ENCODE peak calls at places on chromosomes 2 and 18, in ten cellular contexts. One of them, this sample, is unnamed.

GRCh38 chr2:96129528-96130120 is 8.7 kb downstream of the ASTL start:
- DNase-seq in GM04504: no peak
- DNase-seq in amniotic stem cell: no peak
- DNase-seq in NCI-H1417: no peak
- DNase-seq in CD4-positive, alpha-beta memory T cell: no peak
- DNase-seq in RPMI7951: no peak
- DNase-seq in stimulated activated CD4-positive, alpha-beta T cell treated with anti-CD3 and anti-CD28 coated beads, Interleukin-2, amount 100 ng/mL, for 24 hours: no peak
- DNase-seq in germinal center: no peak
- DNase-seq in right cardiac atrium: peak; percentile 52
- DNase-seq in sigmoid colon: no peak
- DNase-seq in this sample: no peak

GRCh38 chr2:137507237-137507636 is 457.0 kb upstream of the HNMT start:
- DNase-seq in GM04504: no peak
- DNase-seq in amniotic stem cell: no peak
- DNase-seq in NCI-H1417: peak; percentile 33
- DNase-seq in CD4-positive, alpha-beta memory T cell: no peak
- DNase-seq in RPMI7951: no peak
- DNase-seq in stimulated activated CD4-positive, alpha-beta T cell treated with anti-CD3 and anti-CD28 coated beads, Interleukin-2, amount 100 ng/mL, for 24 hours: no peak
- DNase-seq in germinal center: no peak
- DNase-seq in right cardiac atrium: no peak
- DNase-seq in sigmoid colon: no peak
- DNase-seq in this sample: no peak

GRCh38 chr2:176449852-176450251 is 180.6 kb downstream of the MTX2 start:
- DNase-seq in GM04504: no peak
- DNase-seq in amniotic stem cell: no peak
- DNase-seq in NCI-H1417: no peak
- DNase-seq in CD4-positive, alpha-beta memory T cell: no peak
- DNase-seq in RPMI7951: no peak
- DNase-seq in stimulated activated CD4-positive, alpha-beta T cell treated with anti-CD3 and anti-CD28 coated beads, Interleukin-2, amount 100 ng/mL, for 24 hours: no peak
- DNase-seq in germinal center: no peak
- DNase-seq in right cardiac atrium: no peak
- DNase-seq in sigmoid colon: no peak
- DNase-seq in this sample: no peak

GRCh38 chr2:70936979-70937811 is 1.5 kb downstream of the ATP6V1B1 start:
- DNase-seq in GM04504: no peak
- DNase-seq in amniotic stem cell: no peak
- DNase-seq in NCI-H1417: no peak
- DNase-seq in CD4-positive, alpha-beta memory T cell: no peak
- DNase-seq in RPMI7951: no peak
- DNase-seq in stimulated activated CD4-positive, alpha-beta T cell treated with anti-CD3 and anti-CD28 coated beads, Interleukin-2, amount 100 ng/mL, for 24 hours: no peak
- DNase-seq in germinal center: no peak
- DNase-seq in right cardiac atrium: no peak
- DNase-seq in sigmoid colon: peak; percentile 12
- DNase-seq in this sample: no peak

GRCh38 chr2:131039908-131040660 is 53.2 kb downstream of the FAM168B start:
- DNase-seq in GM04504: no peak
- DNase-seq in amniotic stem cell: no peak
- DNase-seq in NCI-H1417: no peak
- DNase-seq in CD4-positive, alpha-beta memory T cell: peak; percentile 40
- DNase-seq in RPMI7951: no peak
- DNase-seq in stimulated activated CD4-positive, alpha-beta T cell treated with anti-CD3 and anti-CD28 coated beads, Interleukin-2, amount 100 ng/mL, for 24 hours: peak; percentile 43
- DNase-seq in germinal center: peak; percentile 35
- DNase-seq in right cardiac atrium: no peak
- DNase-seq in sigmoid colon: peak; percentile 59
- DNase-seq in this sample: no peak

GRCh38 chr2:157984866-157985265 is 108.7 kb upstream of the ACVR1 start:
- DNase-seq in GM04504: no peak
- DNase-seq in amniotic stem cell: no peak
- DNase-seq in NCI-H1417: no peak
- DNase-seq in CD4-positive, alpha-beta memory T cell: no peak
- DNase-seq in RPMI7951: no peak
- DNase-seq in stimulated activated CD4-positive, alpha-beta T cell treated with anti-CD3 and anti-CD28 coated beads, Interleukin-2, amount 100 ng/mL, for 24 hours: no peak
- DNase-seq in germinal center: no peak
- DNase-seq in right cardiac atrium: no peak
- DNase-seq in sigmoid colon: no peak
- DNase-seq in this sample: no peak

GRCh38 chr2:201808070-201808469 is 1.7 kb downstream of the CDK15 start:
- DNase-seq in GM04504: no peak
- DNase-seq in amniotic stem cell: no peak
- DNase-seq in NCI-H1417: no peak
- DNase-seq in CD4-positive, alpha-beta memory T cell: no peak
- DNase-seq in RPMI7951: no peak
- DNase-seq in stimulated activated CD4-positive, alpha-beta T cell treated with anti-CD3 and anti-CD28 coated beads, Interleukin-2, amount 100 ng/mL, for 24 hours: no peak
- DNase-seq in germinal center: no peak
- DNase-seq in right cardiac atrium: no peak
- DNase-seq in sigmoid colon: no peak
- DNase-seq in this sample: no peak

GRCh38 chr2:58107803-58108710 is 61.5 kb downstream of the VRK2 start:
- DNase-seq in GM04504: peak; percentile 80
- DNase-seq in amniotic stem cell: peak; percentile 77
- DNase-seq in NCI-H1417: no peak
- DNase-seq in CD4-positive, alpha-beta memory T cell: no peak
- DNase-seq in RPMI7951: peak; percentile 93
- DNase-seq in stimulated activated CD4-positive, alpha-beta T cell treated with anti-CD3 and anti-CD28 coated beads, Interleukin-2, amount 100 ng/mL, for 24 hours: no peak
- DNase-seq in germinal center: no peak
- DNase-seq in right cardiac atrium: no peak
- DNase-seq in sigmoid colon: no peak
- DNase-seq in this sample: no peak

GRCh38 chr18:24176727-24177416 is 38.0 kb downstream of the CABYR start:
- DNase-seq in GM04504: peak; percentile 7
- DNase-seq in amniotic stem cell: peak; percentile 25
- DNase-seq in NCI-H1417: peak; percentile 64
- DNase-seq in CD4-positive, alpha-beta memory T cell: peak; percentile 5
- DNase-seq in RPMI7951: peak; percentile 44
- DNase-seq in stimulated activated CD4-positive, alpha-beta T cell treated with anti-CD3 and anti-CD28 coated beads, Interleukin-2, amount 100 ng/mL, for 24 hours: peak; percentile 63
- DNase-seq in germinal center: peak; percentile 70
- DNase-seq in right cardiac atrium: peak; percentile 68
- DNase-seq in sigmoid colon: peak; percentile 83
- DNase-seq in this sample: no peak

GRCh38 chr18:79378416-79379250 is 17.1 kb upstream of the NFATC1 start:
- DNase-seq in GM04504: no peak
- DNase-seq in amniotic stem cell: no peak
- DNase-seq in NCI-H1417: no peak
- DNase-seq in CD4-positive, alpha-beta memory T cell: peak; percentile 79
- DNase-seq in RPMI7951: peak; percentile 11
- DNase-seq in stimulated activated CD4-positive, alpha-beta T cell treated with anti-CD3 and anti-CD28 coated beads, Interleukin-2, amount 100 ng/mL, for 24 hours: peak; percentile 86
- DNase-seq in germinal center: peak; percentile 81
- DNase-seq in right cardiac atrium: peak; percentile 92
- DNase-seq in sigmoid colon: peak; percentile 90
- DNase-seq in this sample: no peak

GRCh38 chr18:70296289-70296688 is 7.4 kb downstream of the SOCS6 start:
- DNase-seq in GM04504: no peak
- DNase-seq in amniotic stem cell: no peak
- DNase-seq in NCI-H1417: no peak
- DNase-seq in CD4-positive, alpha-beta memory T cell: no peak
- DNase-seq in RPMI7951: peak; percentile 62
- DNase-seq in stimulated activated CD4-positive, alpha-beta T cell treated with anti-CD3 and anti-CD28 coated beads, Interleukin-2, amount 100 ng/mL, for 24 hours: no peak
- DNase-seq in germinal center: no peak
- DNase-seq in right cardiac atrium: no peak
- DNase-seq in sigmoid colon: no peak
- DNase-seq in this sample: no peak

GRCh38 chr2:38750011-38750792 is 959 bp downstream of the SRSF7 start:
- DNase-seq in GM04504: peak; percentile 16
- DNase-seq in amniotic stem cell: no peak
- DNase-seq in NCI-H1417: no peak
- DNase-seq in CD4-positive, alpha-beta memory T cell: peak; percentile 60
- DNase-seq in RPMI7951: peak; percentile 49
- DNase-seq in stimulated activated CD4-positive, alpha-beta T cell treated with anti-CD3 and anti-CD28 coated beads, Interleukin-2, amount 100 ng/mL, for 24 hours: peak; percentile 60
- DNase-seq in germinal center: peak; percentile 71
- DNase-seq in right cardiac atrium: peak; percentile 86
- DNase-seq in sigmoid colon: peak; percentile 81
- DNase-seq in this sample: no peak

GRCh38 chr2:24435391-24436316 is 55.4 kb upstream of the NCOA1 start:
- DNase-seq in GM04504: peak; percentile 18
- DNase-seq in amniotic stem cell: no peak
- DNase-seq in NCI-H1417: peak; percentile 68
- DNase-seq in CD4-positive, alpha-beta memory T cell: no peak
- DNase-seq in RPMI7951: peak; percentile 28
- DNase-seq in stimulated activated CD4-positive, alpha-beta T cell treated with anti-CD3 and anti-CD28 coated beads, Interleukin-2, amount 100 ng/mL, for 24 hours: no peak
- DNase-seq in germinal center: no peak
- DNase-seq in right cardiac atrium: peak; percentile 76
- DNase-seq in sigmoid colon: peak; percentile 90
- DNase-seq in this sample: peak; percentile 86

GRCh38 chr2:22270341-22270740 is 1114.6 kb upstream of the KLHL29 start:
- DNase-seq in GM04504: no peak
- DNase-seq in amniotic stem cell: no peak
- DNase-seq in NCI-H1417: no peak
- DNase-seq in CD4-positive, alpha-beta memory T cell: no peak
- DNase-seq in RPMI7951: no peak
- DNase-seq in stimulated activated CD4-positive, alpha-beta T cell treated with anti-CD3 and anti-CD28 coated beads, Interleukin-2, amount 100 ng/mL, for 24 hours: no peak
- DNase-seq in germinal center: no peak
- DNase-seq in right cardiac atrium: no peak
- DNase-seq in sigmoid colon: no peak
- DNase-seq in this sample: no peak